ENCODE peak calls at places on chromosome 1, in ten cellular contexts. F is NCI-H345; N is GM12891; D is iPS DF 19.7; W is AG08395; J is activated T-cell treated with anti-CD3 and anti-CD28 coated beads, Interleukin-2, amount 50 U/mL, for 72 hours; X is GDM1; Y is Ammon's horn; A is activated CD8-positive, alpha-beta memory T cell treated with anti-CD3 and anti-CD28 coated beads, Interleukin-2, amount 10 ng/mL, durations not matched to agents 7 days and 5 days; S is effector CD4-positive, alpha-beta T cell. C is an unnamed sample.

GRCh38 chr1:229107302-229107815 is 163.6 kb upstream of the RAB4A start:
- DNase-seq in Y (no peak), F (no peak), W (peak; percentile 28), D (no peak), A (no peak), J (no peak), S (no peak), N (no peak), X (no peak), C (no peak)

GRCh38 chr1:115337633-115338456 is at the start of gene NGF:
- DNase-seq in J (peak; percentile 12), Y (peak; percentile 13), F (peak; percentile 13), W (peak; percentile 87), X (no peak), S (no peak), D (peak; percentile 38), N (no peak), A (no peak), C (no peak)

GRCh38 chr1:218344814-218345672 is at the start of gene TGFB2:
- DNase-seq in F (peak; percentile 71), N (no peak), W (peak; percentile 46), S (no peak), Y (peak; percentile 70), J (no peak), D (no peak), A (no peak), X (no peak), C (no peak)

GRCh38 chr1:226702318-226702956 is 36.6 kb downstream of the ITPKB start:
- DNase-seq in A (no peak), S (no peak), Y (no peak), F (no peak), N (no peak), W (peak; percentile 71), X (no peak), D (no peak), J (no peak), C (no peak)

GRCh38 chr1:93616221-93616995 is 65.2 kb downstream of the BCAR3 start:
- DNase-seq in J (no peak), W (no peak), A (no peak), D (no peak), S (no peak), Y (no peak), N (no peak), F (no peak), X (no peak), C (no peak)

GRCh38 chr1:162822391-162823200 is 32.1 kb downstream of the HSD17B7 start:
- DNase-seq in X (no peak), J (peak; percentile 11), W (peak; percentile 20), Y (peak; percentile 44), F (peak; percentile 71), N (no peak), A (peak; percentile 41), D (peak; percentile 33), S (no peak), C (no peak)

GRCh38 chr1:55402117-55402516 is 187.0 kb upstream of the USP24 start:
- DNase-seq in X (no peak), Y (no peak), J (no peak), F (no peak), N (no peak), S (no peak), A (no peak), W (peak; percentile 86), D (no peak), C (no peak)

GRCh38 chr1:232905324-232906034 is 44.9 kb upstream of the NTPCR start:
- DNase-seq in J (no peak), X (peak; percentile 1), N (no peak), Y (no peak), D (no peak), S (no peak), F (no peak), A (no peak), W (peak; percentile 15), C (no peak)

GRCh38 chr1:232872738-232873137 is 67.5 kb downstream of the MAP10 start:
- DNase-seq in Y (no peak), A (no peak), F (no peak), S (no peak), J (no peak), W (no peak), D (no peak), X (no peak), N (no peak), C (no peak)

GRCh38 chr1:64404202-64404601 is 65.7 kb upstream of the CACHD1 start:
- DNase-seq in A (no peak), X (no peak), S (no peak), D (no peak), W (no peak), Y (no peak), F (no peak), J (no peak), N (no peak), C (no peak)